ENCODE peak calls at places on chromosomes 1 and 21, in seven cellular contexts. One of them, this sample, is unnamed.

GRCh38 chr1:163528710-163529348 is 207.1 kb downstream of the NUF2 start:
- DNase-seq in IMR-90: peak; percentile 15
- DNase-seq in ACHN: peak; percentile 41
- DNase-seq in activated T-helper 1 cell treated with Interleukin-2 at 50 U/mL for 16 hours: no peak
- DNase-seq in AG09309: no peak
- DNase-seq in brain microvascular endothelial cell: peak; percentile 21
- DNase-seq in kidney glomerular epithelial cell: peak; percentile 20
- DNase-seq in this sample: no peak

GRCh38 chr1:207014728-207015127 is 17.8 kb downstream of the C1orf116 start:
- DNase-seq in activated T-helper 1 cell treated with Interleukin-2 at 50 U/mL for 16 hours: no peak
- DNase-seq in AG09309: no peak
- DNase-seq in kidney glomerular epithelial cell: no peak
- DNase-seq in IMR-90: no peak
- DNase-seq in brain microvascular endothelial cell: no peak
- DNase-seq in ACHN: no peak
- DNase-seq in this sample: no peak

GRCh38 chr1:183651621-183652020 is 1.5 kb downstream of the APOBEC4 start:
- DNase-seq in ACHN: no peak
- DNase-seq in IMR-90: no peak
- DNase-seq in brain microvascular endothelial cell: no peak
- DNase-seq in activated T-helper 1 cell treated with Interleukin-2 at 50 U/mL for 16 hours: no peak
- DNase-seq in kidney glomerular epithelial cell: no peak
- DNase-seq in AG09309: no peak
- DNase-seq in this sample: no peak

GRCh38 chr1:9207086-9207485 is 27.5 kb upstream of the H6PD start:
- DNase-seq in IMR-90: peak; percentile 93
- DNase-seq in activated T-helper 1 cell treated with Interleukin-2 at 50 U/mL for 16 hours: no peak
- DNase-seq in kidney glomerular epithelial cell: no peak
- DNase-seq in AG09309: peak; percentile 61
- DNase-seq in ACHN: no peak
- DNase-seq in brain microvascular endothelial cell: peak; percentile 90
- DNase-seq in this sample: no peak

GRCh38 chr1:112743174-112744018 is 28.3 kb upstream of the PPM1J start:
- DNase-seq in kidney glomerular epithelial cell: no peak
- DNase-seq in IMR-90: peak; percentile 19
- DNase-seq in activated T-helper 1 cell treated with Interleukin-2 at 50 U/mL for 16 hours: no peak
- DNase-seq in brain microvascular endothelial cell: peak; percentile 18
- DNase-seq in AG09309: no peak
- DNase-seq in ACHN: no peak
- DNase-seq in this sample: no peak

GRCh38 chr1:232227171-232227740 is 402.7 kb downstream of the SIPA1L2 start:
- DNase-seq in AG09309: no peak
- DNase-seq in activated T-helper 1 cell treated with Interleukin-2 at 50 U/mL for 16 hours: no peak
- DNase-seq in IMR-90: no peak
- DNase-seq in brain microvascular endothelial cell: no peak
- DNase-seq in ACHN: no peak
- DNase-seq in kidney glomerular epithelial cell: no peak
- DNase-seq in this sample: no peak

GRCh38 chr1:84272401-84272800 is 29.1 kb upstream of the SAMD13 start:
- DNase-seq in activated T-helper 1 cell treated with Interleukin-2 at 50 U/mL for 16 hours: no peak
- DNase-seq in brain microvascular endothelial cell: no peak
- DNase-seq in AG09309: no peak
- DNase-seq in IMR-90: no peak
- DNase-seq in ACHN: no peak
- DNase-seq in kidney glomerular epithelial cell: no peak
- DNase-seq in this sample: no peak

GRCh38 chr1:219902951-219903350 is 25.4 kb downstream of the SLC30A10 start:
- DNase-seq in activated T-helper 1 cell treated with Interleukin-2 at 50 U/mL for 16 hours: no peak
- DNase-seq in AG09309: no peak
- DNase-seq in brain microvascular endothelial cell: no peak
- DNase-seq in ACHN: no peak
- DNase-seq in IMR-90: no peak
- DNase-seq in kidney glomerular epithelial cell: no peak
- DNase-seq in this sample: no peak

GRCh38 chr21:28903448-28903847 is 89.2 kb downstream of the LTN1 start:
- DNase-seq in activated T-helper 1 cell treated with Interleukin-2 at 50 U/mL for 16 hours: no peak
- DNase-seq in ACHN: no peak
- DNase-seq in brain microvascular endothelial cell: no peak
- DNase-seq in kidney glomerular epithelial cell: no peak
- DNase-seq in AG09309: no peak
- DNase-seq in IMR-90: no peak
- DNase-seq in this sample: no peak

GRCh38 chr1:46554236-46555080 is 3.0 kb upstream of the KNCN start:
- DNase-seq in AG09309: no peak
- DNase-seq in kidney glomerular epithelial cell: no peak
- DNase-seq in IMR-90: no peak
- DNase-seq in brain microvascular endothelial cell: no peak
- DNase-seq in ACHN: no peak
- DNase-seq in activated T-helper 1 cell treated with Interleukin-2 at 50 U/mL for 16 hours: no peak
- DNase-seq in this sample: no peak

GRCh38 chr1:178397678-178398077 is 99.1 kb downstream of the CLEC20A start:
- DNase-seq in IMR-90: peak; percentile 37
- DNase-seq in activated T-helper 1 cell treated with Interleukin-2 at 50 U/mL for 16 hours: no peak
- DNase-seq in brain microvascular endothelial cell: peak; percentile 20
- DNase-seq in ACHN: no peak
- DNase-seq in kidney glomerular epithelial cell: no peak
- DNase-seq in AG09309: no peak
- DNase-seq in this sample: no peak

GRCh38 chr1:211320980-211321379 is 5.7 kb upstream of the TRAF5 start:
- DNase-seq in activated T-helper 1 cell treated with Interleukin-2 at 50 U/mL for 16 hours: no peak
- DNase-seq in IMR-90: no peak
- DNase-seq in kidney glomerular epithelial cell: no peak
- DNase-seq in brain microvascular endothelial cell: no peak
- DNase-seq in AG09309: no peak
- DNase-seq in ACHN: no peak
- DNase-seq in this sample: no peak

This sample was measured in effector CD8-positive, alpha-beta T cell.